ENCODE peak calls at places on chromosomes 13 and 19, in eight cellular contexts. One of them, this sample, is unnamed.

GRCh38 chr19:23777216-23777615 is 18.5 kb upstream of the ZNF681 start:
- DNase-seq in PC-3: no peak
- DNase-seq in OCI-LY7: no peak
- DNase-seq in GM23248: no peak
- DNase-seq in SK-N-SH: no peak
- DNase-seq in GM23338: no peak
- DNase-seq in PC-9: no peak
- DNase-seq in hepatocyte: no peak
- DNase-seq in this sample: no peak

GRCh38 chr19:5022066-5022860 is 53.4 kb downstream of the KDM4B start:
- DNase-seq in PC-3: no peak
- DNase-seq in OCI-LY7: no peak
- DNase-seq in GM23248: no peak
- DNase-seq in SK-N-SH: no peak
- DNase-seq in GM23338: no peak
- DNase-seq in PC-9: no peak
- DNase-seq in hepatocyte: no peak
- DNase-seq in this sample: no peak

GRCh38 chr13:27339299-27339698 is 68.7 kb downstream of the RASL11A start:
- DNase-seq in PC-3: peak; percentile 71
- DNase-seq in OCI-LY7: peak; percentile 78
- DNase-seq in GM23248: peak; percentile 50
- DNase-seq in SK-N-SH: peak; percentile 61
- DNase-seq in GM23338: peak; percentile 89
- DNase-seq in PC-9: no peak
- DNase-seq in hepatocyte: peak; percentile 50
- DNase-seq in this sample: peak; percentile 81

GRCh38 chr13:75537401-75538365 is at the start of gene COMMD6:
- DNase-seq in PC-3: peak; percentile 84
- DNase-seq in OCI-LY7: peak; percentile 85
- DNase-seq in GM23248: peak; percentile 94
- DNase-seq in SK-N-SH: peak; percentile 91
- DNase-seq in GM23338: peak; percentile 97
- DNase-seq in PC-9: peak; percentile 75
- DNase-seq in hepatocyte: peak; percentile 89
- DNase-seq in this sample: peak; percentile 91

GRCh38 chr19:21765151-21765550 is 2.2 kb downstream of the ZNF100 start:
- DNase-seq in PC-3: no peak
- DNase-seq in OCI-LY7: no peak
- DNase-seq in GM23248: peak; percentile 11
- DNase-seq in SK-N-SH: no peak
- DNase-seq in GM23338: no peak
- DNase-seq in PC-9: no peak
- DNase-seq in hepatocyte: peak; percentile 7
- DNase-seq in this sample: no peak

GRCh38 chr19:46404884-46405658 is 8.3 kb downstream of the CCDC8 start:
- DNase-seq in PC-3: peak; percentile 14
- DNase-seq in OCI-LY7: peak; percentile 80
- DNase-seq in GM23248: no peak
- DNase-seq in SK-N-SH: no peak
- DNase-seq in GM23338: peak; percentile 81
- DNase-seq in PC-9: no peak
- DNase-seq in hepatocyte: peak; percentile 85
- DNase-seq in this sample: no peak

GRCh38 chr13:48594080-48594815 is 59.5 kb upstream of the CYSLTR2 start:
- DNase-seq in PC-3: no peak
- DNase-seq in OCI-LY7: no peak
- DNase-seq in GM23248: no peak
- DNase-seq in SK-N-SH: no peak
- DNase-seq in GM23338: peak; percentile 42
- DNase-seq in PC-9: no peak
- DNase-seq in hepatocyte: no peak
- DNase-seq in this sample: peak; percentile 90

GRCh38 chr19:29217591-29217990 is 4.6 kb upstream of the UQCRFS1 start:
- DNase-seq in PC-3: no peak
- DNase-seq in OCI-LY7: no peak
- DNase-seq in GM23248: no peak
- DNase-seq in SK-N-SH: no peak
- DNase-seq in GM23338: no peak
- DNase-seq in PC-9: no peak
- DNase-seq in hepatocyte: no peak
- DNase-seq in this sample: no peak

GRCh38 chr19:858868-859843 is at the start of gene CFD:
- DNase-seq in PC-3: no peak
- DNase-seq in OCI-LY7: no peak
- DNase-seq in GM23248: peak; percentile 36
- DNase-seq in SK-N-SH: peak; percentile 51
- DNase-seq in GM23338: no peak
- DNase-seq in PC-9: peak; percentile 55
- DNase-seq in hepatocyte: no peak
- DNase-seq in this sample: no peak

GRCh38 chr19:50836543-50837195 is 3.3 kb upstream of the KLK15 start:
- DNase-seq in PC-3: no peak
- DNase-seq in OCI-LY7: no peak
- DNase-seq in GM23248: no peak
- DNase-seq in SK-N-SH: no peak
- DNase-seq in GM23338: peak; percentile 49
- DNase-seq in PC-9: no peak
- DNase-seq in hepatocyte: no peak
- DNase-seq in this sample: no peak
- H3K27ac ChIP-seq in PC-3: no peak overlapping the region
- H3K27ac ChIP-seq in OCI-LY7: no peak overlapping the region
- H3K27ac ChIP-seq in GM23248: no peak overlapping the region
- H3K27ac ChIP-seq in SK-N-SH: no peak overlapping the region
- H3K27ac ChIP-seq in GM23338: no peak overlapping the region
- H3K27ac ChIP-seq in PC-9: no peak overlapping the region
- H3K27ac ChIP-seq in hepatocyte: no peak overlapping the region
- H3K27ac ChIP-seq in this sample: no peak overlapping the region

GRCh38 chr19:39811064-39811463 is 22.9 kb downstream of the DYRK1B start:
- DNase-seq in PC-3: no peak
- DNase-seq in OCI-LY7: no peak
- DNase-seq in GM23248: no peak
- DNase-seq in SK-N-SH: no peak
- DNase-seq in GM23338: no peak
- DNase-seq in PC-9: no peak
- DNase-seq in hepatocyte: no peak
- DNase-seq in this sample: no peak
- H4K20me1 ChIP-seq in PC-3: no peaks in the 10 kb centered on the region
- H4K20me1 ChIP-seq in OCI-LY7: no peaks in the 10 kb centered on the region
- H4K20me1 ChIP-seq in GM23248: no peaks in the 10 kb centered on the region
- H4K20me1 ChIP-seq in SK-N-SH: no peaks in the 10 kb centered on the region
- H4K20me1 ChIP-seq in GM23338: no peaks in the 10 kb centered on the region
- H4K20me1 ChIP-seq in PC-9: no peaks in the 10 kb centered on the region
- H4K20me1 ChIP-seq in hepatocyte: no peaks in the 10 kb centered on the region
- H4K20me1 ChIP-seq in this sample: no peaks in the 10 kb centered on the region

GRCh38 chr13:28429685-28430290 is 65.1 kb downstream of the FLT1 start:
- DNase-seq in PC-3: no peak
- DNase-seq in OCI-LY7: peak; percentile 91
- DNase-seq in GM23248: peak; percentile 21
- DNase-seq in SK-N-SH: no peak
- DNase-seq in GM23338: peak; percentile 96
- DNase-seq in PC-9: no peak
- DNase-seq in hepatocyte: no peak
- DNase-seq in this sample: no peak
- H3K9me2 ChIP-seq in PC-3: no peaks in the 10 kb centered on the region
- H3K9me2 ChIP-seq in OCI-LY7: no peaks in the 10 kb centered on the region
- H3K9me2 ChIP-seq in GM23248: no peaks in the 10 kb centered on the region
- H3K9me2 ChIP-seq in SK-N-SH: no peaks in the 10 kb centered on the region
- H3K9me2 ChIP-seq in GM23338: no peaks in the 10 kb centered on the region
- H3K9me2 ChIP-seq in PC-9: no peaks in the 10 kb centered on the region
- H3K9me2 ChIP-seq in hepatocyte: no peaks in the 10 kb centered on the region
- H3K9me2 ChIP-seq in this sample: no peaks in the 10 kb centered on the region

GRCh38 chr13:33188093-33188882 is 97.3 kb downstream of the STARD13 start:
- DNase-seq in PC-3: peak; percentile 20
- DNase-seq in OCI-LY7: no peak
- DNase-seq in GM23248: peak; percentile 30
- DNase-seq in SK-N-SH: no peak
- DNase-seq in GM23338: no peak
- DNase-seq in PC-9: no peak
- DNase-seq in hepatocyte: no peak
- DNase-seq in this sample: no peak
- H3K27ac ChIP-seq in PC-3: peak overlapping the region; percentile 3
- H3K27ac ChIP-seq in OCI-LY7: no peak overlapping the region
- H3K27ac ChIP-seq in GM23248: peak overlapping the region; percentile 35
- H3K27ac ChIP-seq in SK-N-SH: peak overlapping the region; percentile 82
- H3K27ac ChIP-seq in GM23338: no peak overlapping the region
- H3K27ac ChIP-seq in PC-9: no peak overlapping the region
- H3K27ac ChIP-seq in hepatocyte: no peak overlapping the region
- H3K27ac ChIP-seq in this sample: no peak overlapping the region

This sample was measured in Karpas-422.